ENCODE peak calls at places on chromosomes 6 and 20, in ten cellular contexts. F is cardiac muscle cell, D is pancreas, U is PC-3, H is neural progenitor cell, E is stomach, M is RWPE1, R is endodermal cell, C is lung, K is tibial nerve. G is an unnamed sample.

GRCh38 chr6:33772114-33772830 is 16.7 kb downstream of the LEMD2 start:
- DNase-seq in F (no peak), D (no peak), U (no peak), H (no peak), E (no peak), M (no peak), R (no peak), C (no peak), K (no peak), G (no peak)

GRCh38 chr6:168865-169455 is 123.3 kb upstream of the DUSP22 start:
- DNase-seq in F (peak), D (no peak), U (peak), H (peak), E (no peak), M (peak), R (no peak), C (no peak), K (no peak), G (no peak)

GRCh38 chr20:19975436-19975799 is 41.7 kb upstream of the NAA20 start:
- DNase-seq in F (no peak), D (no peak), U (peak), H (no peak), E (no peak), M (peak), R (no peak), C (no peak), K (no peak), G (peak)

GRCh38 chr6:10395946-10396577 is 18.8 kb downstream of the TFAP2A start:
- DNase-seq in F (no peak), D (no peak), U (no peak), H (peak), E (no peak), M (no peak), R (no peak), C (no peak), K (no peak), G (no peak)

GRCh38 chr6:164315376-164315775 is 900.9 kb downstream of the QKI start:
- DNase-seq in F (no peak), D (no peak), U (no peak), H (no peak), E (no peak), M (no peak), R (no peak), C (no peak), K (no peak), G (no peak)

GRCh38 chr6:155188707-155189496 is 74.9 kb upstream of the CLDN20 start:
- DNase-seq in F (no peak), D (no peak), U (peak), H (no peak), E (no peak), M (peak), R (no peak), C (no peak), K (no peak), G (no peak)

GRCh38 chr6:35214869-35215664 is 1.3 kb downstream of the SCUBE3 start:
- DNase-seq in F (peak), D (no peak), U (no peak), H (peak), E (no peak), M (no peak), R (peak), C (no peak), K (no peak), G (no peak)

GRCh38 chr6:46610862-46611553 is 41.6 kb downstream of the CYP39A1 start:
- DNase-seq in F (no peak), D (no peak), U (no peak), H (no peak), E (no peak), M (no peak), R (no peak), C (no peak), K (no peak), G (no peak)

GRCh38 chr20:24782801-24783630 is 166.1 kb upstream of the CST7 start:
- DNase-seq in F (no peak), D (peak), U (peak), H (peak), E (no peak), M (no peak), R (peak), C (no peak), K (no peak), G (no peak)

GRCh38 chr6:93786474-93787330 is 367.3 kb upstream of the EPHA7 start:
- DNase-seq in F (no peak), D (no peak), U (peak), H (peak), E (no peak), M (no peak), R (peak), C (no peak), K (no peak), G (no peak)

GRCh38 chr6:166929534-166930189 is 26.7 kb downstream of the RNASET2 start:
- DNase-seq in F (no peak), D (no peak), U (peak), H (no peak), E (no peak), M (no peak), R (no peak), C (no peak), K (no peak), G (no peak)

GRCh38 chr6:135932651-135933050 is 81.2 kb downstream of the PDE7B start:
- DNase-seq in F (no peak), D (no peak), U (peak), H (no peak), E (no peak), M (peak), R (no peak), C (no peak), K (no peak), G (no peak)

GRCh38 chr20:25296094-25297093 is 48.5 kb downstream of the PYGB start:
- DNase-seq in F (peak), D (no peak), U (peak), H (peak), E (no peak), M (no peak), R (peak), C (no peak), K (no peak), G (peak)

GRCh38 chr6:160102956-160103824 is 18.4 kb upstream of the SLC22A1 start:
- DNase-seq in F (peak), D (no peak), U (peak), H (peak), E (no peak), M (peak), R (peak), C (no peak), K (no peak), G (no peak)

GRCh38 chr20:63691711-63692435 is 4.6 kb upstream of the TNFRSF6B start:
- DNase-seq in F (no peak), D (no peak), U (no peak), H (no peak), E (no peak), M (no peak), R (no peak), C (no peak), K (no peak), G (no peak)

GRCh38 chr6:158758941-158759479 is 60.2 kb downstream of the EZR start:
- DNase-seq in F (no peak), D (no peak), U (no peak), H (no peak), E (no peak), M (no peak), R (peak), C (no peak), K (no peak), G (no peak)

GRCh38 chr6:19311786-19312185 is 525.4 kb upstream of the ID4 start:
- DNase-seq in F (no peak), D (no peak), U (no peak), H (peak), E (no peak), M (no peak), R (peak), C (no peak), K (no peak), G (no peak)

GRCh38 chr6:99492137-99492536 is 23.1 kb downstream of the USP45 start:
- DNase-seq in F (no peak), D (no peak), U (no peak), H (no peak), E (no peak), M (no peak), R (no peak), C (no peak), K (no peak), G (no peak)

GRCh38 chr6:90072961-90073464 is 178.7 kb downstream of the GJA10 start:
- DNase-seq in F (no peak), D (no peak), U (no peak), H (no peak), E (no peak), M (no peak), R (no peak), C (no peak), K (no peak), G (no peak)

GRCh38 chr6:108437821-108438220 is 122.9 kb upstream of the FOXO3 start:
- DNase-seq in F (no peak), D (no peak), U (no peak), H (no peak), E (no peak), M (peak), R (no peak), C (no peak), K (no peak), G (no peak)

GRCh38 chr20:2750343-2751251 is 49.8 kb downstream of the CPXM1 start:
- DNase-seq in F (no peak), D (no peak), U (peak), H (peak), E (peak), M (peak), R (peak), C (peak), K (no peak), G (no peak)

GRCh38 chr6:53041356-53041755 is 23.8 kb upstream of the FBXO9 start:
- DNase-seq in F (no peak), D (no peak), U (peak), H (no peak), E (no peak), M (no peak), R (no peak), C (no peak), K (no peak), G (no peak)

GRCh38 chr6:57317060-57317943 is at the start of gene PRIM2:
- DNase-seq in F (peak), D (peak), U (peak), H (peak), E (peak), M (peak), R (peak), C (peak), K (peak), G (peak)

GRCh38 chr20:39333211-39333610 is 371.1 kb downstream of the DHX35 start:
- DNase-seq in F (no peak), D (no peak), U (no peak), H (no peak), E (no peak), M (no peak), R (no peak), C (no peak), K (no peak), G (no peak)

GRCh38 chr6:111679126-111679525 is 73.4 kb upstream of the TRAF3IP2 start:
- DNase-seq in F (no peak), D (no peak), U (no peak), H (no peak), E (no peak), M (no peak), R (no peak), C (no peak), K (no peak), G (no peak)

GRCh38 chr20:46333136-46333991 is 25.1 kb upstream of the CDH22 start:
- DNase-seq in F (no peak), D (no peak), U (peak), H (no peak), E (no peak), M (peak), R (no peak), C (no peak), K (no peak), G (no peak)

GRCh38 chr20:37816003-37816402 is 86.9 kb upstream of the VSTM2L start:
- DNase-seq in F (no peak), D (no peak), U (no peak), H (no peak), E (no peak), M (no peak), R (no peak), C (no peak), K (no peak), G (no peak)

GRCh38 chr6:112320561-112321300 is 26.4 kb upstream of the RFPL4B start:
- DNase-seq in F (no peak), D (no peak), U (no peak), H (no peak), E (no peak), M (no peak), R (no peak), C (no peak), K (no peak), G (no peak)

GRCh38 chr6:151885234-151885633 is 77.8 kb downstream of the ESR1 start:
- DNase-seq in F (no peak), D (no peak), U (peak), H (no peak), E (no peak), M (no peak), R (no peak), C (no peak), K (no peak), G (no peak)

DNA sequence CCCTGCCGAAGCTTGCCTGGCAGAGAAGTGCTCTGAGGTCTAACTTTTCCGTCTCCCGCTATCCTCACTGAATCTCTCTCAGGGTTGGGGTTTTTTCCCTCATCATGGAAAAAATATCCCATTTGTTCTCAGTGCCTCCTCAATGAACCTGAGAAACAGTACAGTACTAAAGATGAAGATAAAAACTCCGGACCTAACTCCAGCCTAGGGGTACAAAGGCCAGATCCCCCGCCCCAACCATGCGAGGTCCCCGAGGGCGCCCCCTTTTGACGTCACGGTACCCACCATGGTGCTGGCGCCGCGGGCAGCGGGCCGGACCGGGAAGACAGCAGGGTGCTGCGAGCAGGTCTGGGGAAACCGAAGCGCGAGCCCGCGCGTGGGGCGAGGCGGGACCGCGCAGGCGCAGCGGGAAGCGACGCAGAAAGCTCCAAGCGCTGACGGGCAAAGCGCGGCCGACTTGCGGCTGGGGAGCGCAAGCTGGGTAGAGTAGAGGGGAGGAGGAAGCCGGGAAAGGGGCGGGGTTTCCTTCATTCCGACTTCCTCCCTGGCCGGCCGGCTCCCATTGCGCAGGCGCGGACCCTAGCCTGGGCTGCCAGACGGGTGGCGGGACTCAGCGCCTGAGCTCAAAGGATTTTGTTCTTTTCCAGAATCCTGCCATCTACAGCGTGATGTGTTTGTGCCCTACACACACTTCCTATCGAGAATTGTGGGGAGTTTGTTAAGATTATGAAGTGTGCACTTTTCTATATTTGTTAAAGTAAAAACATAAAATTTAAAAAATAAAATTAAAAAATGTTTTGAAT is at the start of gene LSM2:
- DNase-seq in F (peak), D (peak), U (peak), H (peak), E (peak), M (peak), R (peak), C (peak), K (peak), G (peak)
- H3K27ac ChIP-seq in F (peak), D (peak), U (peak), H (peak), E (peak), M (peak), R (peak), C (peak), K (peak), G (peak)

GRCh38 chr20:59042796-59043621 is 423 bp upstream of the PRELID3B start:
- DNase-seq in F (peak), D (peak), U (peak), H (peak), E (peak), M (peak), R (peak), C (peak), K (peak), G (peak)

GRCh38 chr20:59044295-59044694 is 1.7 kb upstream of the PRELID3B start:
- DNase-seq in F (no peak), D (no peak), U (peak), H (no peak), E (no peak), M (no peak), R (no peak), C (no peak), K (no peak), G (no peak)

GRCh38 chr20:59044796-59045195 is 2.2 kb upstream of the PRELID3B start:
- DNase-seq in F (no peak), D (no peak), U (peak), H (no peak), E (no peak), M (no peak), R (no peak), C (no peak), K (no peak), G (no peak)

GRCh38 chr20:59042151-59042795 is at the start of gene PRELID3B:
- DNase-seq in F (no peak), D (no peak), U (peak), H (peak), E (no peak), M (peak), R (no peak), C (peak), K (no peak), G (peak)

GRCh38 chr20:59043698-59044097 is 1.1 kb upstream of the PRELID3B start:
- DNase-seq in F (no peak), D (no peak), U (peak), H (no peak), E (no peak), M (no peak), R (no peak), C (no peak), K (no peak), G (no peak)
- H3K27ac ChIP-seq in F (no peak), D (no peak), U (peak), H (no peak), E (no peak), M (no peak), R (no peak), C (no peak), K (no peak), G (no peak)

GRCh38 chr6:142842423-142843261 is 102.3 kb downstream of the HIVEP2 start:
- DNase-seq in F (no peak), D (no peak), U (peak), H (no peak), E (no peak), M (no peak), R (no peak), C (no peak), K (no peak), G (no peak)
- H3K27ac ChIP-seq in F (no peak), D (no peak), U (peak), H (no peak), E (no peak), M (no peak), R (no peak), C (peak), K (no peak), G (no peak)

GRCh38 chr6:37048851-37049734 is 43.6 kb downstream of the FGD2 start:
- DNase-seq in F (no peak), D (peak), U (peak), H (no peak), E (peak), M (peak), R (no peak), C (no peak), K (no peak), G (no peak)
- H3K27ac ChIP-seq in F (no peak), D (peak), U (no peak), H (no peak), E (no peak), M (peak), R (no peak), C (no peak), K (no peak), G (no peak)

GRCh38 chr6:105600342-105601293 is 197.7 kb upstream of the PREP start:
- DNase-seq in F (peak), D (no peak), U (peak), H (no peak), E (no peak), M (peak), R (no peak), C (no peak), K (no peak), G (no peak)
- H3K27ac ChIP-seq in F (no peak), D (no peak), U (peak), H (no peak), E (no peak), M (peak), R (no peak), C (peak), K (peak), G (no peak)

GRCh38 chr20:50107086-50107645 is 5.8 kb downstream of the UBE2V1 start:
- DNase-seq in F (no peak), D (no peak), U (no peak), H (no peak), E (no peak), M (no peak), R (no peak), C (no peak), K (no peak), G (no peak)

GRCh38 chr20:50111120-50111828 is 1.7 kb downstream of the UBE2V1 start:
- DNase-seq in F (no peak), D (no peak), U (peak), H (no peak), E (no peak), M (peak), R (no peak), C (no peak), K (no peak), G (no peak)

GRCh38 chr20:50107796-50108331 is 5.1 kb downstream of the UBE2V1 start:
- DNase-seq in F (no peak), D (no peak), U (no peak), H (no peak), E (no peak), M (no peak), R (no peak), C (no peak), K (no peak), G (no peak)

GRCh38 chr20:50110141-50111047 is 2.6 kb downstream of the UBE2V1 start:
- DNase-seq in F (no peak), D (no peak), U (peak), H (no peak), E (peak), M (no peak), R (no peak), C (no peak), K (no peak), G (no peak)

GRCh38 chr20:50108571-50109235 is 4.2 kb downstream of the UBE2V1 start:
- DNase-seq in F (no peak), D (no peak), U (peak), H (no peak), E (no peak), M (no peak), R (no peak), C (no peak), K (no peak), G (no peak)
- H3K27ac ChIP-seq in F (peak), D (no peak), U (no peak), H (no peak), E (no peak), M (no peak), R (no peak), C (no peak), K (no peak), G (no peak)

GRCh38 chr6:24495516-24495847 is 713 bp downstream of the ALDH5A1 start:
- DNase-seq in F (peak), D (peak), U (peak), H (peak), E (peak), M (no peak), R (peak), C (peak), K (peak), G (no peak)
- H3K27ac ChIP-seq in F (peak), D (peak), U (no peak), H (no peak), E (peak), M (no peak), R (no peak), C (peak), K (peak), G (peak)